ENCODE peak calls at places on chromosome 17, in six cellular contexts. W is H1, E is stomach, C is transverse colon, R is GM12878, P is suprapubic skin. H is an unnamed sample.

GRCh38 chr17:56737741-56738161 is 96.0 kb downstream of the C17orf67 start:
- DNase-seq in C (peak; percentile 10), R (no peak), W (no peak), E (peak; percentile 56), P (no peak), H (peak; percentile 73)

GRCh38 chr17:47720754-47721533 is 12.1 kb upstream of the TBX21 start:
- DNase-seq in E (no peak), C (peak; percentile 28), R (no peak), P (no peak), W (no peak), H (no peak)

GRCh38 chr17:32277284-32277683 is 11.7 kb downstream of the RHBDL3 start:
- DNase-seq in E (no peak), P (no peak), W (no peak), R (no peak), C (no peak), H (no peak)

GRCh38 chr17:63996430-63997182 is 1.5 kb upstream of the PRR29 start:
- DNase-seq in E (no peak), R (no peak), W (no peak), P (peak; percentile 32), C (no peak), H (no peak)

GRCh38 chr17:4485676-4486646 is 12.7 kb upstream of the SPNS2 start:
- DNase-seq in W (no peak), R (no peak), C (no peak), P (peak; percentile 55), E (no peak), H (no peak)

GRCh38 chr17:46882666-46883065 is 31.3 kb downstream of the WNT9B start:
- DNase-seq in R (no peak), C (no peak), E (no peak), W (no peak), P (no peak), H (no peak)

GRCh38 chr17:73292031-73292531 is 19.7 kb downstream of the CDC42EP4 start:
- DNase-seq in E (peak; percentile 68), C (no peak), W (no peak), P (no peak), R (no peak), H (no peak)

GRCh38 chr17:72474243-72474642 is 353.4 kb downstream of the SOX9 start:
- DNase-seq in W (no peak), R (no peak), P (no peak), E (no peak), C (no peak), H (no peak)

GRCh38 chr17:42891539-42892152 is 9.0 kb upstream of the G6PC1 start:
- DNase-seq in C (peak; percentile 38), R (no peak), E (peak; percentile 56), W (no peak), P (no peak), H (peak; percentile 31)

GRCh38 chr17:43329183-43329582 is 69.6 kb upstream of the ARL4D start:
- DNase-seq in P (no peak), C (no peak), E (no peak), W (no peak), R (no peak), H (no peak)

GRCh38 chr17:40596261-40596919 is 31.1 kb upstream of the CCR7 start:
- DNase-seq in R (peak; percentile 59), E (no peak), P (no peak), C (no peak), W (no peak), H (no peak)

GRCh38 chr17:6162216-6162615 is 92.0 kb downstream of the WSCD1 start:
- DNase-seq in C (no peak), R (no peak), P (no peak), E (no peak), W (peak; percentile 29), H (no peak)

GRCh38 chr17:34639706-34640425 is 60.5 kb downstream of the TMEM132E start:
- DNase-seq in W (no peak), C (no peak), R (no peak), E (no peak), P (no peak), H (peak; percentile 37)

GRCh38 chr17:19645608-19646250 is 2.8 kb upstream of the ALDH3A2 start:
- DNase-seq in W (no peak), R (no peak), P (no peak), C (peak; percentile 70), E (no peak), H (peak; percentile 43)

GRCh38 chr17:41691031-41691777 is 2.5 kb downstream of the EIF1 start:
- DNase-seq in R (no peak), W (no peak), P (no peak), E (no peak), C (no peak), H (no peak)

GRCh38 chr17:41687828-41688640 is 651 bp upstream of the EIF1 start:
- DNase-seq in P (no peak), W (no peak), E (peak; percentile 65), R (no peak), C (peak; percentile 73), H (peak; percentile 71)

GRCh38 chr17:41689497-41690299 is 1.0 kb downstream of the EIF1 start:
- DNase-seq in E (no peak), W (no peak), P (no peak), R (no peak), C (peak; percentile 34), H (no peak)

GRCh38 chr17:41690497-41690896 is 1.8 kb downstream of the EIF1 start:
- DNase-seq in R (no peak), W (no peak), E (no peak), C (no peak), P (no peak), H (no peak)

GRCh38 chr17:41688641-41689496 is at the start of gene EIF1:
- DNase-seq in P (peak; percentile 100), W (peak; percentile 100), E (peak; percentile 100), R (peak; percentile 98), C (peak; percentile 100), H (peak; percentile 98)
- TF ChIP-seq EP300 in P (no peak), W (no peak), E (peak; percentile 35), R (no peak), C (no peak), H (no peak)

GRCh38 chr17:82272495-82273326 is 789 bp downstream of the CSNK1D start:
- DNase-seq in P (peak; percentile 81), C (peak; percentile 58), E (no peak), R (no peak), W (no peak), H (peak; percentile 77)

GRCh38 chr17:82271401-82271800 is 2.1 kb downstream of the CSNK1D start:
- DNase-seq in C (no peak), W (no peak), R (no peak), E (no peak), P (no peak), H (no peak)

GRCh38 chr17:82274134-82275020 is 877 bp upstream of the CSNK1D start:
- DNase-seq in C (no peak), R (no peak), W (no peak), E (no peak), P (no peak), H (no peak)

GRCh38 chr17:82275326-82275725 is 1.8 kb upstream of the CSNK1D start:
- DNase-seq in C (no peak), P (no peak), R (no peak), E (no peak), W (no peak), H (no peak)

GRCh38 chr17:82273327-82274133 is at the start of gene CSNK1D:
- DNase-seq in P (peak; percentile 95), E (peak; percentile 96), C (peak; percentile 95), R (peak; percentile 33), W (no peak), H (peak; percentile 99)
- TF ChIP-seq POLR2A in P (no peak), E (no peak), C (peak; percentile 96), R (peak; percentile 89), W (no peak), H (peak; percentile 46)

DNA sequence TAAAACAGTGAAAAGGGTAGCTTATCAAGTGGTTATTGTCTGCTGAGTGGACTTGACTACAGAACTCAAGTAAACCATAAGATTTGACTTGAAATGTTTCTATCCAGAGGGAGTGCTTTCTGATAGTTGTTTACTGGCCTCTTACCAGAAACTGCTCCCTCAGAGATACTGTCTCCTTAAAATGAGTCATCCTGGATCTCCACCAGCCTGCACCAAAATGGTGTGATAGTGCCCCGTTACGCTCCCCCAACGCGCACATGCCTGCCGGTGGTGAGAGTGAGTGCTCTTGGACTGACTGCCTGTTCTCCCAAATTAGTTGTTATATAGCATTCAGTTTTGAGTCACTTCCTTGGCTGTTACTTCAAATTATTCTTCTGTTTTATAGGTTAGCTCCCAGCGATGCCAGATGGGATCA is 22.9 kb downstream of the PRCD start:
- DNase-seq in E (no peak), C (no peak), P (no peak), R (no peak), W (no peak), H (no peak)
- TF ChIP-seq POLR2AphosphoS5 in E (no peak), C (no peak), P (no peak), R (peak; percentile 44), W (peak; percentile 37), H (peak; percentile 27)

GRCh38 chr17:35972945-35973332 is 8.4 kb downstream of the CCL16 start:
- DNase-seq in W (no peak), P (no peak), E (no peak), C (no peak), R (no peak), H (no peak)

GRCh38 chr17:35972066-35972465 is 9.2 kb downstream of the CCL16 start:
- DNase-seq in P (no peak), C (no peak), W (no peak), R (no peak), E (no peak), H (no peak)

GRCh38 chr17:35969558-35970442 is 11.5 kb downstream of the CCL16 start:
- DNase-seq in C (peak; percentile 87), P (peak; percentile 85), R (peak; percentile 45), E (peak; percentile 84), W (peak; percentile 60), H (peak; percentile 75)

GRCh38 chr17:35972535-35972934 is 8.8 kb downstream of the CCL16 start:
- DNase-seq in W (no peak), R (no peak), C (no peak), P (no peak), E (no peak), H (no peak)

GRCh38 chr17:35973333-35974260 is 7.7 kb downstream of the CCL16 start:
- DNase-seq in E (no peak), P (no peak), R (no peak), C (no peak), W (no peak), H (no peak)
- TF ChIP-seq EP300 in E (no peak), P (no peak), R (no peak), C (no peak), W (no peak), H (no peak)

DNA sequence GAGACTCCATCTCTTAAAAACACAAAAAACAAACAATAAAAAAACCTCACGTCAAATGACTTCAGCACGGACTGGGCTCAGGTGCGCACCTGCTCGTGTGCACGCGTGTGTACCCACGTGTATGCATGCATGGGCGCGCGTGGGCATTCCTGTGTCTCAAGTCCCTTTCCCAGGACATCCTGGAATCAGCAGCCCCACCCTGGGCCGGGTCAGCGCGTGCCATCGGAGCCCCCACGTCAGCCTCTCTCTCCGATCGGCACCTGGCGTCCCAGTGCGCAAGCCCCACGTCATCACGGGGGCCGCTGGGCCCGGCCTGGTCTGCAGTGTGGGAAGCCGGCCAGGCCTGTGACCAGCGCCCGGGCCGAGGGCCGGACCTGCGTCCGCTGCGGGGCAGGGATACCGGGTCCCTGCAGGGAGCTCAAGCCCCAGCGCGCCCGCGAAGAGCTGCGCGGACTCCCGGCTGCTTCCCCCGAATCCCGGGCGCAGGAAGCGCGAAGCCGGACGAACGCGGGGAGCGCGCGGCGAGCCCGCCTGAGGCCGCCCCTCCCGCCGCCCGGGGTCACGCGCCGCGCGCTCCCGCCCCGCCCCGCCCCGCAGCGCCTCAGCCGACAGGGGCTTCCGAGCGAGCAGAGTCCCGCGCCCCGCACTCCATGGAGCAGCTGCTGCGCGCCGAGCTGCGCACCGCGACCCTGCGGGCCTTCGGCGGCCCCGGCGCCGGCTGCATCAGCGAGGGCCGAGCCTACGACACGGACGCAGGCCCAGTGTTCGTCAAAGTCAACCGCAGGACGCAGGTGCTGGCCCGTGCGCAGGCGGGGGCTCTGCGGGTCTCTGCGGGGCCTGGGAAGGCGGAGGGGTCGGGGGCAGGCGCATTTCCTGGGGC is at the start of gene FN3K:
- DNase-seq in E (peak; percentile 74), P (peak; percentile 78), C (peak; percentile 73), R (no peak), W (no peak), H (peak; percentile 58)
- TF ChIP-seq POLR2A in E (no peak), P (no peak), C (peak; percentile 43), R (no peak), W (no peak), H (peak; percentile 63)

H was measured in upper lobe of left lung.